ENCODE peak calls at places on chromosomes 6 and 20, in five cellular contexts. One of them, this sample, is unnamed.

GRCh38 chr6:328924-329323 is 36.6 kb downstream of the DUSP22 start:
- DNase-seq in adrenal gland: no peak
- DNase-seq in cardiac muscle cell: no peak
- DNase-seq in brain microvascular endothelial cell: no peak
- DNase-seq in gastrocnemius medialis: no peak
- DNase-seq in this sample: no peak

GRCh38 chr6:142500265-142500786 is 198.5 kb downstream of the ADGRG6 start:
- DNase-seq in adrenal gland: no peak
- DNase-seq in cardiac muscle cell: no peak
- DNase-seq in brain microvascular endothelial cell: no peak
- DNase-seq in gastrocnemius medialis: no peak
- DNase-seq in this sample: no peak

GRCh38 chr6:27867051-27867940 is 44.9 kb downstream of the OR2B2 start:
- DNase-seq in adrenal gland: peak; percentile 60
- DNase-seq in cardiac muscle cell: peak; percentile 81
- DNase-seq in brain microvascular endothelial cell: peak; percentile 65
- DNase-seq in gastrocnemius medialis: peak; percentile 27
- DNase-seq in this sample: peak; percentile 78

GRCh38 chr6:80335061-80335660 is 228.7 kb downstream of the BCKDHB start:
- DNase-seq in adrenal gland: no peak
- DNase-seq in cardiac muscle cell: no peak
- DNase-seq in brain microvascular endothelial cell: peak; percentile 7
- DNase-seq in gastrocnemius medialis: no peak
- DNase-seq in this sample: peak; percentile 30

GRCh38 chr6:158752613-158753012 is 66.6 kb downstream of the EZR start:
- DNase-seq in adrenal gland: no peak
- DNase-seq in cardiac muscle cell: no peak
- DNase-seq in brain microvascular endothelial cell: no peak
- DNase-seq in gastrocnemius medialis: no peak
- DNase-seq in this sample: peak; percentile 58

GRCh38 chr20:37308098-37309050 is 18.9 kb downstream of the MANBAL start:
- DNase-seq in adrenal gland: no peak
- DNase-seq in cardiac muscle cell: no peak
- DNase-seq in brain microvascular endothelial cell: no peak
- DNase-seq in gastrocnemius medialis: no peak
- DNase-seq in this sample: no peak

GRCh38 chr6:156658186-156658585 is 119.0 kb upstream of the ARID1B start:
- DNase-seq in adrenal gland: peak; percentile 47
- DNase-seq in cardiac muscle cell: no peak
- DNase-seq in brain microvascular endothelial cell: peak; percentile 80
- DNase-seq in gastrocnemius medialis: no peak
- DNase-seq in this sample: peak; percentile 72

GRCh38 chr20:4795394-4795793 is 73.7 kb downstream of the PRND start:
- DNase-seq in adrenal gland: no peak
- DNase-seq in cardiac muscle cell: no peak
- DNase-seq in brain microvascular endothelial cell: peak; percentile 68
- DNase-seq in gastrocnemius medialis: no peak
- DNase-seq in this sample: peak; percentile 40

GRCh38 chr6:152635949-152636674 is 1.1 kb downstream of the SYNE1 start:
- DNase-seq in adrenal gland: peak; percentile 34
- DNase-seq in cardiac muscle cell: peak; percentile 47
- DNase-seq in brain microvascular endothelial cell: peak; percentile 7
- DNase-seq in gastrocnemius medialis: no peak
- DNase-seq in this sample: peak; percentile 68

GRCh38 chr20:35085477-35086225 is 7.0 kb downstream of the TRPC4AP start:
- DNase-seq in adrenal gland: no peak
- DNase-seq in cardiac muscle cell: no peak
- DNase-seq in brain microvascular endothelial cell: no peak
- DNase-seq in gastrocnemius medialis: no peak
- DNase-seq in this sample: no peak

DNA sequence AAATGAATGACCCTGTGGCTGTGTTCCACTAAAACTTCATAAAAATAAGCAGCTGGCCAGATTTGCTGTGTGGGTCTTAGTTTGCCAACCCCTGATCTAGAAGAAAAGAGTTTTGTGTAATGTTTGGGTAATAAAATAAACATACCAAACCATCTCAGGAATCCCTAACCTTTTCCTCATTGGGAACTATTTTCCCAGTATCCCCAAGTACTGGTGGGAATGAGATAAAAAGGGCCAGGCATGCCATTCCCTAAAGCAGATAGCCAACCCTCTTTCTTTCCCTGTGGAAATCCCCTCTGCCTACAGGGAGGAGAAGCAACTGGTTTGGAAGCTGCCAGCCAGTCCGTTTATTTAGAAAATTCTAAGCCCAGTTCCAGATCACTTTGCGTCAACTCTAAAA is 169.1 kb upstream of the AKAP12 start:
- DNase-seq in adrenal gland: no peak
- DNase-seq in cardiac muscle cell: no peak
- DNase-seq in brain microvascular endothelial cell: peak; percentile 71
- DNase-seq in gastrocnemius medialis: no peak
- DNase-seq in this sample: peak; percentile 56
- H3K4me3 ChIP-seq in adrenal gland: no peak overlapping the region
- H3K4me3 ChIP-seq in cardiac muscle cell: no peak overlapping the region
- H3K4me3 ChIP-seq in brain microvascular endothelial cell: no peak overlapping the region
- H3K4me3 ChIP-seq in gastrocnemius medialis: no peak overlapping the region
- H3K4me3 ChIP-seq in this sample: peak overlapping the region; percentile 34

DNA sequence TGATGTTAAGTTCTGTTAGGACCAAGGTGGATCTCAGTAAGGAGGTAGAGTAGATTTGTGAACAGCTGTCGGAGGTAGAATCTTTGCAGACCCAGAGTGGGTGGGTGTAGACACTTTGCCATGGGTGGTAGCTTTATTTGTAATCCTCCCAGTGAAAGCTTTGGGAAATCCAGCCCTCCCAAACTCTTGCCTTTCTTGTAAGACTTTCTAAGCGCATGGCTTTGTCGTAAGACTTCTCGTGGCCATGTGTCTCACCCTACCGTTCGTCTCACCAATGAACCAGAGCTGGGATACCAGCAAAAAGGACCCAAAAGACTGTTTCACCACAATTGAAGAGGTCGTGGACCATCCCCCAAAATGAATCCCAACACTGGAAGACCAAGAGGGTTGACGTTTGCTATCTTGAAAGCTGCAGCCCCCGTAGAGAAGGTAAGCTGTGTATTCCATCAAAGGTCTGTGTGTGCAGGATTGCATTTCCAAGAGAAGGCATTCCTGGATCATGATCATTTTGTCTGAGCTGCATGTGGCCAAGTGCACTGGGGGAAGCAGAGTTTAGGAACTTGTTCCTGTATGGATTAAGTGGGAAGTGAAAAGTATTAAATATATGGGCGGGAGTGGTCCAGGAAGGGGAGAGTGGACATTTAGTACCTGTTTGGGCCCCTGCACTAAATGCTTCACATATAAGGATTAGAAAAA is 5.8 kb upstream of the TMEM14A start:
- DNase-seq in adrenal gland: no peak
- DNase-seq in cardiac muscle cell: no peak
- DNase-seq in brain microvascular endothelial cell: no peak
- DNase-seq in gastrocnemius medialis: no peak
- DNase-seq in this sample: peak; percentile 51
- TF ChIP-seq CTCF in adrenal gland: no peak
- TF ChIP-seq CTCF in cardiac muscle cell: no peak
- TF ChIP-seq CTCF in brain microvascular endothelial cell: no peak
- TF ChIP-seq CTCF in gastrocnemius medialis: no peak
- TF ChIP-seq CTCF in this sample: no peak

GRCh38 chr6:7270320-7271204 is 42.4 kb downstream of the SSR1 start:
- DNase-seq in adrenal gland: no peak
- DNase-seq in cardiac muscle cell: no peak
- DNase-seq in brain microvascular endothelial cell: no peak
- DNase-seq in gastrocnemius medialis: no peak
- DNase-seq in this sample: no peak
- H3K4me3 ChIP-seq in adrenal gland: no peak overlapping the region
- H3K4me3 ChIP-seq in cardiac muscle cell: no peak overlapping the region
- H3K4me3 ChIP-seq in brain microvascular endothelial cell: no peak overlapping the region
- H3K4me3 ChIP-seq in gastrocnemius medialis: no peak overlapping the region
- H3K4me3 ChIP-seq in this sample: no peak overlapping the region

GRCh38 chr20:50398471-50399002 is 111.6 kb upstream of the PTPN1 start:
- DNase-seq in adrenal gland: no peak
- DNase-seq in cardiac muscle cell: no peak
- DNase-seq in brain microvascular endothelial cell: no peak
- DNase-seq in gastrocnemius medialis: peak; percentile 93
- DNase-seq in this sample: no peak

GRCh38 chr20:50399003-50399916 is 110.9 kb upstream of the PTPN1 start:
- DNase-seq in adrenal gland: peak; percentile 89
- DNase-seq in cardiac muscle cell: peak; percentile 88
- DNase-seq in brain microvascular endothelial cell: no peak
- DNase-seq in gastrocnemius medialis: peak; percentile 96
- DNase-seq in this sample: no peak

GRCh38 chr20:50400705-50401045 is 109.5 kb upstream of the PTPN1 start:
- DNase-seq in adrenal gland: no peak
- DNase-seq in cardiac muscle cell: no peak
- DNase-seq in brain microvascular endothelial cell: no peak
- DNase-seq in gastrocnemius medialis: no peak
- DNase-seq in this sample: no peak

GRCh38 chr20:50401047-50401586 is 109.1 kb upstream of the PTPN1 start:
- DNase-seq in adrenal gland: no peak
- DNase-seq in cardiac muscle cell: no peak
- DNase-seq in brain microvascular endothelial cell: no peak
- DNase-seq in gastrocnemius medialis: no peak
- DNase-seq in this sample: no peak

DNA sequence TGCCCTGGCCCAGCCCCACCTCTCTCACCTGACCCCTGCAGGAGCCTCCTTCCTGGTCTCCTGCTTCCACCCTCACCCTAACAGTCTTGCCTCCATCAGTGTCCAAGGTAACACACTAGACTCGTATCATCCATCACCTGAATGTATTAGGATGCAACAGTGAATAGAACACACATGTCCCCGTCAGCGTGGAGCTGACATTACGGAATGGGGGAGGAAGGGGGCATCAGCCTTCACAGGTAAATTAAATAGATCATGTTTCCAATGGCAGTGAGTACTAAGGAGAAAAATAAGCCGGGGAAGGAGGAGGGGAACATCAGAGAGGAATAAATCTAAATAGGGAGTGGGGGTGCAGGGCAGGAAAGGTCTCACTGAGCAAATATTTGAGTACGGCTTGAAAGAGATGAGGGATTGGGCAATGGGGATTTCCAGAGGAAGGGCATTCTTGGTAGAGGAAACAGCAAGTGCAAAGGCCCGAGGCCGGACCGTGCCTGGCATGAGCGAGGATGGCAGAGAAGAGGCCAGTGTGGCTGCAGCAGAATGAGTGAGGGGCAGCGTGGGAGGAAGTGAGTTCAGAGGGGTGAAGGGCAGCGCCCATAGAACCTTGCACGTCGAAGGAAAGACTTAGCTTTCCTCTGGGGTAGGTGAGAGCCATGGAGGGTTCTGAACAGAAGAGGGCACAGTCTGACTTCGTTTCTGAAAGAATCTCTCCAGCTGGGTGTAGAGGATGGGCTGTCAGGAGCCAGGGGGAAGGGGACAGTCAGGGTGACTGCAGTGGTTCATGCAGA is 110.1 kb upstream of the PTPN1 start:
- DNase-seq in adrenal gland: no peak
- DNase-seq in cardiac muscle cell: no peak
- DNase-seq in brain microvascular endothelial cell: no peak
- DNase-seq in gastrocnemius medialis: peak; percentile 60
- DNase-seq in this sample: no peak
- TF ChIP-seq CTCF in adrenal gland: peak; percentile 30
- TF ChIP-seq CTCF in cardiac muscle cell: no peak
- TF ChIP-seq CTCF in brain microvascular endothelial cell: peak; percentile 11
- TF ChIP-seq CTCF in gastrocnemius medialis: no peak
- TF ChIP-seq CTCF in this sample: no peak

DNA sequence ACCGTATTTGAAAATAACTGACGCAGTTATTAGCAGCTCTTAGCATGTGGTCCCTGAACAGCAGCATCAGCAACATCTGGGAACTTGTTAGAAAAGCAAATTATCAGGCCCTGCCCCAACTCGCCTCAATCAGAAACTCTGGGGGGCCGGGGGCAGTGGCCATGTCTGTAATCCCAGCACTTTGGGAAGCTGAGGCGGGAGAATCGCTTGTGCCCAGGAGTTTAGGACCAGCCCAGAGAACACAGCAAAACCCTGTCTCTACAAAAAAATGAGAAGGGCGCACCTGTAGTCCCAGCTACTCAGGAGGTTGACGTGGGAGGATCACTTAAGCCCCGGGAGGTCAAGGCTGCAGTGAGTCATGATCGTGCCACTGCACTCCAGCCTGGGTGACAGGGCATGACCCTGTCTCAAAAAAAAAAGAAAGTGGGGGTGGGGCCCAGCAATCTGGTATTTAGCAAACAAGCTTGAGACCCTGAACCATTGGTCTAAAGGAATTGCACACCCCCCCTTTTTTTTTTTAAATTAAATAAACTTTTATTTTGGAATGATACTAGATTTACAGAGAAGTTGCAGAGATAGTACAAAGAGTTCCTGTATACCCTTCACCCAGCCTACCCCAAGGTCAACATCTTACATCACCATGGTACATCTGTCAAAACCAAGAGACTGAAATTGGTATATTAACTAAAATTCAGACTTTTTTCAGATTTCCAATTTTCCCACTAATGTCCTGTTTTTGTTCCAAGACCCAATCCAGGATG is 6.7 kb downstream of the SRXN1 start:
- DNase-seq in adrenal gland: peak; percentile 58
- DNase-seq in cardiac muscle cell: no peak
- DNase-seq in brain microvascular endothelial cell: no peak
- DNase-seq in gastrocnemius medialis: no peak
- DNase-seq in this sample: no peak
- H3K4me3 ChIP-seq in adrenal gland: no peak overlapping the region
- H3K4me3 ChIP-seq in cardiac muscle cell: no peak overlapping the region
- H3K4me3 ChIP-seq in brain microvascular endothelial cell: no peak overlapping the region
- H3K4me3 ChIP-seq in gastrocnemius medialis: no peak overlapping the region
- H3K4me3 ChIP-seq in this sample: no peak overlapping the region

This sample was measured in foreskin fibroblast.